ENCODE peak calls at places on chromosomes 11 and 22, in five cellular contexts. C is activated T-helper 1 cell treated with anti-CD3 and anti-CD28 coated beads, Interleukin-12 subunit alpha, Interleukin-12 subunit beta, Interleukin-2, Interleukin-4 antibody, amounts not matched to agents 30 ng/mL and 10 ng/mL and 1 ng/mL, durations not matched to agents 14 hours and 24 hours and 36 hours; P is T-cell; S is iPS-NIHi11; I is lung. Q is an unnamed sample.

GRCh38 chr11:31045335-31045734 is 324.2 kb downstream of the DCDC1 start:
- DNase-seq in C (no peak), P (no peak), S (peak), I (no peak), Q (no peak)

GRCh38 chr22:47816121-47816915 is 1053.9 kb downstream of the TBC1D22A start:
- DNase-seq in C (no peak), P (no peak), S (no peak), I (no peak), Q (no peak)

GRCh38 chr22:26974914-26975313 is 317.5 kb downstream of the MIAT start:
- DNase-seq in C (no peak), P (no peak), S (peak), I (no peak), Q (no peak)

GRCh38 chr11:117392001-117392690 is 64.5 kb downstream of the CEP164 start:
- DNase-seq in C (no peak), P (no peak), S (no peak), I (no peak), Q (no peak)

GRCh38 chr11:88016392-88017020 is 158.7 kb downstream of the RAB38 start:
- DNase-seq in C (peak), P (peak), S (peak), I (peak), Q (peak)

GRCh38 chr11:123594921-123595320 is 59.5 kb downstream of the SCN3B start:
- DNase-seq in C (no peak), P (no peak), S (no peak), I (no peak), Q (no peak)

GRCh38 chr22:48918585-48919186 is 909.0 kb downstream of the BRD1 start:
- DNase-seq in C (no peak), P (no peak), S (no peak), I (no peak), Q (no peak)

GRCh38 chr11:92954003-92954402 is 15.4 kb upstream of the MTNR1B start:
- DNase-seq in C (no peak), P (no peak), S (no peak), I (no peak), Q (no peak)

GRCh38 chr11:109641549-109641948 is 219.6 kb downstream of the C11orf87 start:
- DNase-seq in C (no peak), P (no peak), S (peak), I (no peak), Q (no peak)

GRCh38 chr11:103849366-103849765 is 187.1 kb upstream of the DDI1 start:
- DNase-seq in C (no peak), P (no peak), S (no peak), I (no peak), Q (no peak)

Q was measured in natural killer cell treated with Interleukin-12 subunit alpha and Interleukin-12 subunit beta and Interleukin-15 and Interleukin-18, amount 100 ng/mL, for 72 hours.